ENCODE peak calls at places on chromosome 3, in five cellular contexts. One of them, this sample, is unnamed.

GRCh38 chr3:155326901-155327300 is 33.4 kb upstream of the STRIT1 start:
- DNase-seq in mesendoderm: no peak
- DNase-seq in colonic mucosa: no peak
- DNase-seq in kidney epithelial cell: no peak
- DNase-seq in thoracic aorta: no peak
- DNase-seq in this sample: no peak

GRCh38 chr3:106673926-106674569 is 703.2 kb upstream of the CCDC54 start:
- DNase-seq in thoracic aorta: no peak
- DNase-seq in colonic mucosa: no peak
- DNase-seq in mesendoderm: no peak
- DNase-seq in kidney epithelial cell: no peak
- DNase-seq in this sample: no peak

GRCh38 chr3:143951351-143951971 is 20.2 kb upstream of the DIPK2A start:
- DNase-seq in kidney epithelial cell: no peak
- DNase-seq in mesendoderm: peak
- DNase-seq in thoracic aorta: no peak
- DNase-seq in colonic mucosa: no peak
- DNase-seq in this sample: no peak

GRCh38 chr3:58175429-58176184 is 35.2 kb downstream of the DNASE1L3 start:
- DNase-seq in thoracic aorta: no peak
- DNase-seq in colonic mucosa: peak
- DNase-seq in mesendoderm: peak
- DNase-seq in kidney epithelial cell: no peak
- DNase-seq in this sample: no peak

GRCh38 chr3:65713016-65713415 is 325.7 kb downstream of the MAGI1 start:
- DNase-seq in kidney epithelial cell: peak
- DNase-seq in thoracic aorta: no peak
- DNase-seq in mesendoderm: peak
- DNase-seq in colonic mucosa: no peak
- DNase-seq in this sample: peak

GRCh38 chr3:51968175-51968681 is 974 bp upstream of the PCBP4 start:
- DNase-seq in kidney epithelial cell: no peak
- DNase-seq in colonic mucosa: no peak
- DNase-seq in thoracic aorta: no peak
- DNase-seq in mesendoderm: peak
- DNase-seq in this sample: no peak

GRCh38 chr3:31288641-31289100 is 244.1 kb upstream of the STT3B start:
- DNase-seq in colonic mucosa: peak
- DNase-seq in kidney epithelial cell: peak
- DNase-seq in thoracic aorta: no peak
- DNase-seq in mesendoderm: peak
- DNase-seq in this sample: no peak

GRCh38 chr3:31671976-31672375 is 139.3 kb downstream of the STT3B start:
- DNase-seq in thoracic aorta: no peak
- DNase-seq in kidney epithelial cell: no peak
- DNase-seq in colonic mucosa: no peak
- DNase-seq in mesendoderm: no peak
- DNase-seq in this sample: peak

GRCh38 chr3:120743556-120744195 is 1.1 kb downstream of the GTF2E1 start:
- DNase-seq in kidney epithelial cell: no peak
- DNase-seq in mesendoderm: peak
- DNase-seq in thoracic aorta: no peak
- DNase-seq in colonic mucosa: no peak
- DNase-seq in this sample: no peak

GRCh38 chr3:188007897-188008296 is 146.1 kb upstream of the LPP start:
- DNase-seq in mesendoderm: no peak
- DNase-seq in thoracic aorta: no peak
- DNase-seq in colonic mucosa: no peak
- DNase-seq in kidney epithelial cell: no peak
- DNase-seq in this sample: no peak

GRCh38 chr3:39804951-39805350 is 4.5 kb upstream of the MYRIP start:
- DNase-seq in colonic mucosa: no peak
- DNase-seq in thoracic aorta: no peak
- DNase-seq in mesendoderm: no peak
- DNase-seq in kidney epithelial cell: no peak
- DNase-seq in this sample: no peak

GRCh38 chr3:65583203-65583602 is 455.5 kb downstream of the MAGI1 start:
- DNase-seq in kidney epithelial cell: no peak
- DNase-seq in thoracic aorta: no peak
- DNase-seq in mesendoderm: no peak
- DNase-seq in colonic mucosa: no peak
- DNase-seq in this sample: no peak

GRCh38 chr3:188468196-188468595 is 314.2 kb downstream of the LPP start:
- DNase-seq in thoracic aorta: no peak
- DNase-seq in colonic mucosa: no peak
- DNase-seq in mesendoderm: no peak
- DNase-seq in kidney epithelial cell: no peak
- DNase-seq in this sample: no peak

GRCh38 chr3:177770821-177771220 is 573.5 kb upstream of the TBL1XR1 start:
- DNase-seq in thoracic aorta: no peak
- DNase-seq in kidney epithelial cell: no peak
- DNase-seq in mesendoderm: no peak
- DNase-seq in colonic mucosa: no peak
- DNase-seq in this sample: peak

GRCh38 chr3:88896026-88896425 is 211.4 kb upstream of the EPHA3 start:
- DNase-seq in mesendoderm: no peak
- DNase-seq in thoracic aorta: no peak
- DNase-seq in colonic mucosa: no peak
- DNase-seq in kidney epithelial cell: peak
- DNase-seq in this sample: no peak

GRCh38 chr3:131543714-131544113 is 40.9 kb upstream of the MRPL3 start:
- DNase-seq in mesendoderm: peak
- DNase-seq in thoracic aorta: peak
- DNase-seq in kidney epithelial cell: no peak
- DNase-seq in colonic mucosa: peak
- DNase-seq in this sample: peak

GRCh38 chr3:129971368-129972052 is 3.0 kb upstream of the TRH start:
- DNase-seq in colonic mucosa: no peak
- DNase-seq in thoracic aorta: no peak
- DNase-seq in kidney epithelial cell: no peak
- DNase-seq in mesendoderm: peak
- DNase-seq in this sample: no peak

GRCh38 chr3:194080913-194081800 is 54.8 kb upstream of the HES1 start:
- DNase-seq in kidney epithelial cell: no peak
- DNase-seq in colonic mucosa: peak
- DNase-seq in thoracic aorta: no peak
- DNase-seq in mesendoderm: no peak
- DNase-seq in this sample: no peak

GRCh38 chr3:180142472-180142871 is 105.7 kb upstream of the PEX5L start:
- DNase-seq in thoracic aorta: no peak
- DNase-seq in kidney epithelial cell: no peak
- DNase-seq in mesendoderm: no peak
- DNase-seq in colonic mucosa: no peak
- DNase-seq in this sample: no peak

GRCh38 chr3:190122198-190122771 is 1.6 kb upstream of the P3H2 start:
- DNase-seq in kidney epithelial cell: no peak
- DNase-seq in mesendoderm: peak
- DNase-seq in thoracic aorta: no peak
- DNase-seq in colonic mucosa: no peak
- DNase-seq in this sample: no peak

GRCh38 chr3:24437326-24437725 is 57.3 kb downstream of the THRB start:
- DNase-seq in kidney epithelial cell: no peak
- DNase-seq in mesendoderm: no peak
- DNase-seq in thoracic aorta: no peak
- DNase-seq in colonic mucosa: no peak
- DNase-seq in this sample: no peak

GRCh38 chr3:8768364-8769087 is 887 bp downstream of the OXTR start:
- DNase-seq in kidney epithelial cell: no peak
- DNase-seq in thoracic aorta: no peak
- DNase-seq in mesendoderm: no peak
- DNase-seq in colonic mucosa: no peak
- DNase-seq in this sample: no peak

GRCh38 chr3:150790621-150791020 is 27.7 kb upstream of the SIAH2 start:
- DNase-seq in kidney epithelial cell: no peak
- DNase-seq in colonic mucosa: no peak
- DNase-seq in mesendoderm: no peak
- DNase-seq in thoracic aorta: no peak
- DNase-seq in this sample: no peak

GRCh38 chr3:73709712-73710111 is 85.0 kb upstream of the PDZRN3 start:
- DNase-seq in kidney epithelial cell: no peak
- DNase-seq in colonic mucosa: no peak
- DNase-seq in mesendoderm: peak
- DNase-seq in thoracic aorta: no peak
- DNase-seq in this sample: no peak

GRCh38 chr3:44058022-44058867 is 183.4 kb upstream of the TOPAZ1 start:
- DNase-seq in colonic mucosa: no peak
- DNase-seq in thoracic aorta: no peak
- DNase-seq in kidney epithelial cell: no peak
- DNase-seq in mesendoderm: peak
- DNase-seq in this sample: no peak

GRCh38 chr3:45055411-45056143 is 29.5 kb downstream of the CLEC3B start:
- DNase-seq in kidney epithelial cell: no peak
- DNase-seq in colonic mucosa: no peak
- DNase-seq in thoracic aorta: no peak
- DNase-seq in mesendoderm: peak
- DNase-seq in this sample: peak

GRCh38 chr3:33789183-33789954 is 9.1 kb upstream of the PDCD6IP start:
- DNase-seq in colonic mucosa: no peak
- DNase-seq in mesendoderm: peak
- DNase-seq in thoracic aorta: no peak
- DNase-seq in kidney epithelial cell: no peak
- DNase-seq in this sample: no peak

GRCh38 chr3:132236701-132237651 is 80.2 kb upstream of the ACP3 start:
- DNase-seq in thoracic aorta: no peak
- DNase-seq in colonic mucosa: no peak
- DNase-seq in mesendoderm: no peak
- DNase-seq in kidney epithelial cell: no peak
- DNase-seq in this sample: no peak

GRCh38 chr3:99825239-99825638 is 7.6 kb downstream of the CMSS1 start:
- DNase-seq in mesendoderm: no peak
- DNase-seq in thoracic aorta: no peak
- DNase-seq in colonic mucosa: no peak
- DNase-seq in kidney epithelial cell: peak
- DNase-seq in this sample: peak

GRCh38 chr3:41137686-41138111 is 61.6 kb upstream of the CTNNB1 start:
- DNase-seq in colonic mucosa: no peak
- DNase-seq in kidney epithelial cell: peak
- DNase-seq in mesendoderm: peak
- DNase-seq in thoracic aorta: no peak
- DNase-seq in this sample: no peak

GRCh38 chr3:47542614-47543173 is 29.2 kb upstream of the ELP6 start:
- DNase-seq in colonic mucosa: no peak
- DNase-seq in kidney epithelial cell: no peak
- DNase-seq in thoracic aorta: peak
- DNase-seq in mesendoderm: no peak
- DNase-seq in this sample: no peak

GRCh38 chr3:126913524-126913923 is 69.4 kb upstream of the PLXNA1 start:
- DNase-seq in mesendoderm: no peak
- DNase-seq in kidney epithelial cell: no peak
- DNase-seq in colonic mucosa: no peak
- DNase-seq in thoracic aorta: no peak
- DNase-seq in this sample: no peak

GRCh38 chr3:122183521-122183892 is at the start of gene CASR:
- DNase-seq in thoracic aorta: no peak
- DNase-seq in colonic mucosa: no peak
- DNase-seq in kidney epithelial cell: peak
- DNase-seq in mesendoderm: peak
- DNase-seq in this sample: no peak
- H3K4me3 ChIP-seq in thoracic aorta: peak
- H3K4me3 ChIP-seq in colonic mucosa: peak
- H3K4me3 ChIP-seq in kidney epithelial cell: peak
- H3K4me3 ChIP-seq in mesendoderm: peak
- H3K4me3 ChIP-seq in this sample: no peak

GRCh38 chr3:128605091-128606046 is 45.2 kb downstream of the RPN1 start:
- DNase-seq in mesendoderm: no peak
- DNase-seq in thoracic aorta: no peak
- DNase-seq in colonic mucosa: no peak
- DNase-seq in kidney epithelial cell: no peak
- DNase-seq in this sample: no peak

GRCh38 chr3:128610671-128611070 is 39.9 kb downstream of the RPN1 start:
- DNase-seq in kidney epithelial cell: no peak
- DNase-seq in colonic mucosa: no peak
- DNase-seq in mesendoderm: no peak
- DNase-seq in thoracic aorta: no peak
- DNase-seq in this sample: no peak

GRCh38 chr3:128603811-128604447 is 46.7 kb downstream of the RPN1 start:
- DNase-seq in thoracic aorta: no peak
- DNase-seq in mesendoderm: no peak
- DNase-seq in colonic mucosa: peak
- DNase-seq in kidney epithelial cell: no peak
- DNase-seq in this sample: no peak

GRCh38 chr3:128609294-128609693 is 41.3 kb downstream of the RPN1 start:
- DNase-seq in kidney epithelial cell: no peak
- DNase-seq in thoracic aorta: no peak
- DNase-seq in colonic mucosa: no peak
- DNase-seq in mesendoderm: no peak
- DNase-seq in this sample: no peak

GRCh38 chr3:128607710-128608048 is 42.9 kb downstream of the RPN1 start:
- DNase-seq in mesendoderm: no peak
- DNase-seq in colonic mucosa: no peak
- DNase-seq in kidney epithelial cell: no peak
- DNase-seq in thoracic aorta: no peak
- DNase-seq in this sample: no peak
- H3K4me3 ChIP-seq in mesendoderm: no peak
- H3K4me3 ChIP-seq in colonic mucosa: peak
- H3K4me3 ChIP-seq in kidney epithelial cell: peak
- H3K4me3 ChIP-seq in thoracic aorta: peak
- H3K4me3 ChIP-seq in this sample: peak

DNA sequence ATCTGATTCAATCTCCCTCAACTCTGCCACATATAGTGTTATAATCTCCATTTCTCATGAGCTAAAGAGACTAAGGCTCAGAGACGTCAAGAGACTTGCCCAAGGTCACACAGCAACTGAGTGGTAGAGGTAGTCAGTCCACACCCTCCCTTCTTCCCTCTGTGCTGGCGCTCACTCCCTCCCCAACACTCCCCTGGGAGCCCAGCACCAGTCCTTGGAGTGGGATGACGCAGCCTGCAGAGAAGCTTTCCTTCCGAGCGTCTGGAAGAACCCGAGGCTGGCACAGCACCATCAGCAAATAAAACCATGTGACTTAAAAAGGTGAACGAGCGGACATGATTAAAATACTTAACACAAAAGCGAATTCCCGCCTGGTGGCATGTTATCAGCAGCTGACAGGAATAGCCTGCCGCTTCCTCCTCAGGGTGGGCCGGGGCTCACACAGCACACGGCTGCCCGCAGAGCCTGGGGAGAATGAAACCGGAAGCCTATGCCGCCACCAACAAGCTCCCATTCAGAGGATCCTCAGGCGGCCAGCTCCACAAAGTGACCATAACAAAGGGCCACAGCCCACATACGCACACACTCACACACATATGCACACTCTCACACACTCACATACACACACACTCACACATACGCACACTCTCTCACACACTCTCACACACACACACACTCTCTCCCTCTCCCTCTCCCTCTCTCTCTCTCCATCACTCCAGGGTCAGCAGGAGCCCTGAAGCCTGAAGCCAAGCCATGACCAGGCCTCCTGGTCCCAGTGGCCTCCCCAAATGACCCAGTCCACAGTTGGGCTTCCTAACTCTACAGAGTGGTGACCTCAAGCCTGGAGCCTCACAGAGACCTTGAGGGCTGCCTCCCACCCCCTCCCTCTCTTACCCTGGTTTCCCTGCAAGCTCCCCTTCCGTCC is 120.5 kb downstream of the XXYLT1 start:
- DNase-seq in colonic mucosa: peak
- DNase-seq in kidney epithelial cell: no peak
- DNase-seq in thoracic aorta: peak
- DNase-seq in mesendoderm: peak
- DNase-seq in this sample: no peak
- H3K4me3 ChIP-seq in colonic mucosa: no peak
- H3K4me3 ChIP-seq in kidney epithelial cell: no peak
- H3K4me3 ChIP-seq in thoracic aorta: peak
- H3K4me3 ChIP-seq in mesendoderm: no peak
- H3K4me3 ChIP-seq in this sample: no peak

GRCh38 chr3:125211523-125212095 is 939 bp downstream of the SLC12A8 start:
- DNase-seq in kidney epithelial cell: no peak
- DNase-seq in colonic mucosa: no peak
- DNase-seq in thoracic aorta: no peak
- DNase-seq in mesendoderm: no peak
- DNase-seq in this sample: no peak
- H3K4me3 ChIP-seq in kidney epithelial cell: peak
- H3K4me3 ChIP-seq in colonic mucosa: peak
- H3K4me3 ChIP-seq in thoracic aorta: peak
- H3K4me3 ChIP-seq in mesendoderm: peak
- H3K4me3 ChIP-seq in this sample: no peak